ENCODE peak calls at places on chromosomes 16 and 17, in five cellular contexts. One of them, this sample, is unnamed.
A peak's percentile ranks its signal among the peaks of the same experiment; 100 is the strongest.

GRCh38 chr16:87150359-87151280 is 166.6 kb downstream of the C16orf95 start:
- DNase-seq in Peyer's patch: no peak
- DNase-seq in A673: no peak
- DNase-seq in caudate nucleus: no peak
- DNase-seq in CD4-positive, alpha-beta T cell: no peak
- DNase-seq in this sample: no peak

GRCh38 chr16:2799852-2800226 is 1.6 kb downstream of the PRSS41 start:
- DNase-seq in CD4-positive, alpha-beta T cell: no peak
- DNase-seq in caudate nucleus: no peak
- DNase-seq in Peyer's patch: no peak
- DNase-seq in A673: no peak
- DNase-seq in this sample: no peak

GRCh38 chr17:58242171-58242784 is 3.9 kb downstream of the LPO start:
- DNase-seq in caudate nucleus: no peak
- DNase-seq in CD4-positive, alpha-beta T cell: no peak
- DNase-seq in A673: peak; percentile 44
- DNase-seq in Peyer's patch: no peak
- DNase-seq in this sample: no peak

GRCh38 chr17:41052594-41052993 is 2.4 kb downstream of the KRTAP2-2 start:
- DNase-seq in CD4-positive, alpha-beta T cell: no peak
- DNase-seq in Peyer's patch: no peak
- DNase-seq in A673: no peak
- DNase-seq in caudate nucleus: no peak
- DNase-seq in this sample: no peak

GRCh38 chr16:634051-634670 is 1.9 kb downstream of the METTL26 start:
- DNase-seq in CD4-positive, alpha-beta T cell: no peak
- DNase-seq in A673: no peak
- DNase-seq in caudate nucleus: no peak
- DNase-seq in Peyer's patch: no peak
- DNase-seq in this sample: no peak

GRCh38 chr16:17377360-17378324 is 93.1 kb downstream of the XYLT1 start:
- DNase-seq in CD4-positive, alpha-beta T cell: no peak
- DNase-seq in A673: no peak
- DNase-seq in Peyer's patch: peak; percentile 52
- DNase-seq in caudate nucleus: no peak
- DNase-seq in this sample: no peak

GRCh38 chr16:19502395-19503131 is 19.3 kb downstream of the GDE1 start:
- DNase-seq in A673: peak; percentile 82
- DNase-seq in CD4-positive, alpha-beta T cell: peak; percentile 56
- DNase-seq in Peyer's patch: peak; percentile 89
- DNase-seq in caudate nucleus: peak; percentile 29
- DNase-seq in this sample: peak; percentile 47

GRCh38 chr17:57295526-57296023 is 39.3 kb downstream of the MSI2 start:
- DNase-seq in caudate nucleus: no peak
- DNase-seq in Peyer's patch: no peak
- DNase-seq in A673: peak; percentile 80
- DNase-seq in CD4-positive, alpha-beta T cell: no peak
- DNase-seq in this sample: no peak

GRCh38 chr17:28741358-28742349 is 2.2 kb upstream of the TRAF4 start:
- DNase-seq in A673: no peak
- DNase-seq in Peyer's patch: peak; percentile 75
- DNase-seq in caudate nucleus: no peak
- DNase-seq in CD4-positive, alpha-beta T cell: no peak
- DNase-seq in this sample: no peak

GRCh38 chr17:44385287-44386181 is 3.9 kb downstream of the ITGA2B start:
- DNase-seq in Peyer's patch: peak; percentile 89
- DNase-seq in A673: peak; percentile 72
- DNase-seq in caudate nucleus: no peak
- DNase-seq in CD4-positive, alpha-beta T cell: peak; percentile 77
- DNase-seq in this sample: peak; percentile 75

GRCh38 chr16:14632693-14633569 is at the start of gene BFAR:
- DNase-seq in A673: peak; percentile 98
- DNase-seq in CD4-positive, alpha-beta T cell: peak; percentile 99
- DNase-seq in caudate nucleus: peak; percentile 97
- DNase-seq in Peyer's patch: peak; percentile 100
- DNase-seq in this sample: peak; percentile 99

GRCh38 chr17:32341141-32341856 is 674 bp downstream of the C17orf75 start:
- DNase-seq in A673: no peak
- DNase-seq in CD4-positive, alpha-beta T cell: peak; percentile 37
- DNase-seq in caudate nucleus: peak; percentile 14
- DNase-seq in Peyer's patch: peak; percentile 54
- DNase-seq in this sample: peak; percentile 27

GRCh38 chr16:85673529-85674417 is 15.0 kb downstream of the GINS2 start:
- DNase-seq in Peyer's patch: no peak
- DNase-seq in caudate nucleus: no peak
- DNase-seq in A673: peak; percentile 71
- DNase-seq in CD4-positive, alpha-beta T cell: no peak
- DNase-seq in this sample: no peak

GRCh38 chr17:17959520-17960361 is 12.5 kb downstream of the TOM1L2 start:
- DNase-seq in caudate nucleus: no peak
- DNase-seq in CD4-positive, alpha-beta T cell: no peak
- DNase-seq in Peyer's patch: no peak
- DNase-seq in A673: no peak
- DNase-seq in this sample: no peak

GRCh38 chr17:8173871-8174322 is 2.3 kb downstream of the TMEM107 start:
- DNase-seq in CD4-positive, alpha-beta T cell: no peak
- DNase-seq in A673: no peak
- DNase-seq in Peyer's patch: no peak
- DNase-seq in caudate nucleus: no peak
- DNase-seq in this sample: no peak

GRCh38 chr17:56416682-56417351 is 176.7 kb upstream of the NOG start:
- DNase-seq in Peyer's patch: no peak
- DNase-seq in CD4-positive, alpha-beta T cell: no peak
- DNase-seq in caudate nucleus: no peak
- DNase-seq in A673: no peak
- DNase-seq in this sample: no peak

GRCh38 chr16:1746693-1747195 is 24.6 kb downstream of the NME3 start:
- DNase-seq in caudate nucleus: no peak
- DNase-seq in A673: no peak
- DNase-seq in Peyer's patch: no peak
- DNase-seq in CD4-positive, alpha-beta T cell: no peak
- DNase-seq in this sample: no peak

GRCh38 chr17:50064253-50064991 is 8.5 kb downstream of the ITGA3 start:
- DNase-seq in A673: peak; percentile 65
- DNase-seq in Peyer's patch: no peak
- DNase-seq in CD4-positive, alpha-beta T cell: no peak
- DNase-seq in caudate nucleus: no peak
- DNase-seq in this sample: no peak

GRCh38 chr17:28727727-28728363 is 743 bp upstream of the NEK8 start:
- DNase-seq in caudate nucleus: no peak
- DNase-seq in CD4-positive, alpha-beta T cell: peak; percentile 81
- DNase-seq in Peyer's patch: peak; percentile 93
- DNase-seq in A673: peak; percentile 69
- DNase-seq in this sample: peak; percentile 87

GRCh38 chr16:69906838-69907301 is 44.3 kb upstream of the CLEC18A start:
- DNase-seq in A673: no peak
- DNase-seq in Peyer's patch: no peak
- DNase-seq in caudate nucleus: no peak
- DNase-seq in CD4-positive, alpha-beta T cell: no peak
- DNase-seq in this sample: no peak

GRCh38 chr17:76000755-76001521 is at the start of gene CDK3:
- DNase-seq in caudate nucleus: no peak
- DNase-seq in A673: no peak
- DNase-seq in Peyer's patch: no peak
- DNase-seq in CD4-positive, alpha-beta T cell: no peak
- DNase-seq in this sample: no peak

GRCh38 chr16:720507-720989 is 398 bp upstream of the ANTKMT start:
- DNase-seq in Peyer's patch: peak; percentile 66
- DNase-seq in A673: peak; percentile 81
- DNase-seq in caudate nucleus: peak; percentile 45
- DNase-seq in CD4-positive, alpha-beta T cell: no peak
- DNase-seq in this sample: no peak

GRCh38 chr16:86581458-86581857 is 3.1 kb downstream of the FOXL1 start:
- DNase-seq in caudate nucleus: no peak
- DNase-seq in CD4-positive, alpha-beta T cell: no peak
- DNase-seq in A673: no peak
- DNase-seq in Peyer's patch: no peak
- DNase-seq in this sample: no peak

GRCh38 chr17:72884066-72884465 is 208.4 kb downstream of the SLC39A11 start:
- DNase-seq in Peyer's patch: no peak
- DNase-seq in CD4-positive, alpha-beta T cell: no peak
- DNase-seq in caudate nucleus: peak; percentile 20
- DNase-seq in A673: no peak
- DNase-seq in this sample: no peak

GRCh38 chr16:64469351-64469750 is 652.5 kb downstream of the CDH11 start:
- DNase-seq in caudate nucleus: no peak
- DNase-seq in A673: no peak
- DNase-seq in CD4-positive, alpha-beta T cell: no peak
- DNase-seq in Peyer's patch: no peak
- DNase-seq in this sample: no peak

GRCh38 chr16:19424478-19424877 is 6.8 kb downstream of the TMC5 start:
- DNase-seq in A673: no peak
- DNase-seq in Peyer's patch: peak; percentile 60
- DNase-seq in CD4-positive, alpha-beta T cell: no peak
- DNase-seq in caudate nucleus: no peak
- DNase-seq in this sample: no peak

GRCh38 chr17:56176101-56176500 is 22.8 kb downstream of the ANKFN1 start:
- DNase-seq in CD4-positive, alpha-beta T cell: no peak
- DNase-seq in Peyer's patch: no peak
- DNase-seq in A673: no peak
- DNase-seq in caudate nucleus: no peak
- DNase-seq in this sample: no peak

GRCh38 chr16:22192261-22193133 is 13.6 kb upstream of the EEF2K start:
- DNase-seq in caudate nucleus: peak; percentile 5
- DNase-seq in Peyer's patch: peak; percentile 94
- DNase-seq in CD4-positive, alpha-beta T cell: peak; percentile 64
- DNase-seq in A673: peak; percentile 33
- DNase-seq in this sample: peak; percentile 88

GRCh38 chr16:85393674-85394510 is 219.2 kb upstream of the GSE1 start:
- DNase-seq in caudate nucleus: no peak
- DNase-seq in A673: peak; percentile 75
- DNase-seq in Peyer's patch: peak; percentile 73
- DNase-seq in CD4-positive, alpha-beta T cell: peak; percentile 56
- DNase-seq in this sample: peak; percentile 75

GRCh38 chr16:72285324-72285723 is 113.4 kb upstream of the PMFBP1 start:
- DNase-seq in Peyer's patch: no peak
- DNase-seq in A673: no peak
- DNase-seq in caudate nucleus: no peak
- DNase-seq in CD4-positive, alpha-beta T cell: no peak
- DNase-seq in this sample: no peak

GRCh38 chr16:1258906-1259759 is 3.3 kb downstream of the TPSD1 start:
- DNase-seq in caudate nucleus: no peak
- DNase-seq in CD4-positive, alpha-beta T cell: no peak
- DNase-seq in A673: no peak
- DNase-seq in Peyer's patch: no peak
- DNase-seq in this sample: no peak

GRCh38 chr16:10949424-10949970 is 5.1 kb downstream of the CLEC16A start:
- DNase-seq in CD4-positive, alpha-beta T cell: peak; percentile 48
- DNase-seq in Peyer's patch: peak; percentile 80
- DNase-seq in caudate nucleus: no peak
- DNase-seq in A673: peak; percentile 89
- DNase-seq in this sample: no peak

GRCh38 chr16:31356566-31357323 is 1.8 kb downstream of the ITGAX start:
- DNase-seq in Peyer's patch: peak; percentile 46
- DNase-seq in A673: no peak
- DNase-seq in CD4-positive, alpha-beta T cell: no peak
- DNase-seq in caudate nucleus: no peak
- DNase-seq in this sample: no peak

GRCh38 chr16:4358831-4359561 is 7.9 kb upstream of the PAM16 start:
- DNase-seq in caudate nucleus: no peak
- DNase-seq in Peyer's patch: peak; percentile 74
- DNase-seq in CD4-positive, alpha-beta T cell: peak; percentile 61
- DNase-seq in A673: peak; percentile 61
- DNase-seq in this sample: peak; percentile 63

GRCh38 chr16:19513377-19514053 is 8.4 kb downstream of the GDE1 start:
- DNase-seq in caudate nucleus: no peak
- DNase-seq in CD4-positive, alpha-beta T cell: no peak
- DNase-seq in Peyer's patch: no peak
- DNase-seq in A673: no peak
- DNase-seq in this sample: no peak

GRCh38 chr16:89801800-89802199 is 14.6 kb downstream of the FANCA start:
- DNase-seq in A673: peak; percentile 59
- DNase-seq in CD4-positive, alpha-beta T cell: no peak
- DNase-seq in caudate nucleus: no peak
- DNase-seq in Peyer's patch: no peak
- DNase-seq in this sample: no peak

GRCh38 chr17:37082461-37082860 is 133.7 kb downstream of the AATF start:
- DNase-seq in caudate nucleus: no peak
- DNase-seq in A673: no peak
- DNase-seq in Peyer's patch: peak; percentile 6
- DNase-seq in CD4-positive, alpha-beta T cell: no peak
- DNase-seq in this sample: no peak
- H3K27ac ChIP-seq in caudate nucleus: no peak overlapping the region
- H3K27ac ChIP-seq in A673: no peak overlapping the region
- H3K27ac ChIP-seq in Peyer's patch: no peak overlapping the region
- H3K27ac ChIP-seq in CD4-positive, alpha-beta T cell: no peak overlapping the region
- H3K27ac ChIP-seq in this sample: no peak overlapping the region

GRCh38 chr17:68807998-68808772 is 147.0 kb downstream of the ABCA8 start:
- DNase-seq in CD4-positive, alpha-beta T cell: no peak
- DNase-seq in Peyer's patch: no peak
- DNase-seq in A673: no peak
- DNase-seq in caudate nucleus: no peak
- DNase-seq in this sample: no peak
- H3K27ac ChIP-seq in CD4-positive, alpha-beta T cell: no peak overlapping the region
- H3K27ac ChIP-seq in Peyer's patch: no peak overlapping the region
- H3K27ac ChIP-seq in A673: no peak overlapping the region
- H3K27ac ChIP-seq in caudate nucleus: no peak overlapping the region
- H3K27ac ChIP-seq in this sample: no peak overlapping the region

GRCh38 chr16:27290582-27290981 is 22.0 kb upstream of the NSMCE1 start:
- DNase-seq in CD4-positive, alpha-beta T cell: no peak
- DNase-seq in Peyer's patch: no peak
- DNase-seq in A673: no peak
- DNase-seq in caudate nucleus: no peak
- DNase-seq in this sample: no peak
- H3K27ac ChIP-seq in CD4-positive, alpha-beta T cell: no peak overlapping the region
- H3K27ac ChIP-seq in Peyer's patch: no peak overlapping the region
- H3K27ac ChIP-seq in A673: no peak overlapping the region
- H3K27ac ChIP-seq in caudate nucleus: no peak overlapping the region
- H3K27ac ChIP-seq in this sample: no peak overlapping the region

DNA sequence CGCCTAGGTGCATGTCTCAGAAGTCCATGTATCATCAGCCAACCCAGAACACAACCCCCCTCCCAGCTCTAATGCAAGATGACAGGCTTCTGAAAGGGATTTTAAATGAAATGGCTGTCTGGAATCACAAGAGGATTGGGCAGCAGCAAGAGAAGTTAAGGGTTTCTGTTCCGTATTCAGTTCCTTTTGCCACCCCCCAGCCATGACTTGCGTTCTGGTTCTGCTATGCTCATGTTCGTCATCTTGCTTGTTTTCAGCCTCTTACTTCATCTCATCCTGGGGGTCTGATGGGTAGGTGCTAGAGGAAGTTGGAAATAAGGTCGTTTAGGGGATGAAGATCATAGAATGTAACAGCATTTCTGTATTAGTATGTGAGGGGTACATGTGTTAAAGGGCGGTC is 12.0 kb downstream of the MINK1 start:
- DNase-seq in caudate nucleus: no peak
- DNase-seq in CD4-positive, alpha-beta T cell: no peak
- DNase-seq in Peyer's patch: no peak
- DNase-seq in A673: no peak
- DNase-seq in this sample: no peak
- H3K27ac ChIP-seq in caudate nucleus: peak overlapping the region; percentile 6
- H3K27ac ChIP-seq in CD4-positive, alpha-beta T cell: no peak overlapping the region
- H3K27ac ChIP-seq in Peyer's patch: no peak overlapping the region
- H3K27ac ChIP-seq in A673: no peak overlapping the region
- H3K27ac ChIP-seq in this sample: no peak overlapping the region

GRCh38 chr16:68259007-68259406 is 5.3 kb upstream of the SLC7A6 start:
- DNase-seq in Peyer's patch: no peak
- DNase-seq in caudate nucleus: no peak
- DNase-seq in CD4-positive, alpha-beta T cell: no peak
- DNase-seq in A673: no peak
- DNase-seq in this sample: no peak
- H3K27ac ChIP-seq in Peyer's patch: no peak overlapping the region
- H3K27ac ChIP-seq in caudate nucleus: no peak overlapping the region
- H3K27ac ChIP-seq in CD4-positive, alpha-beta T cell: no peak overlapping the region
- H3K27ac ChIP-seq in A673: no peak overlapping the region
- H3K27ac ChIP-seq in this sample: no peak overlapping the region

GRCh38 chr17:81511800-81512559 is 619 bp downstream of the ACTG1 start:
- DNase-seq in CD4-positive, alpha-beta T cell: peak; percentile 37
- DNase-seq in A673: no peak
- DNase-seq in Peyer's patch: peak; percentile 66
- DNase-seq in caudate nucleus: no peak
- DNase-seq in this sample: peak; percentile 39
- H3K27ac ChIP-seq in CD4-positive, alpha-beta T cell: peak overlapping the region; percentile 72
- H3K27ac ChIP-seq in A673: peak overlapping the region; percentile 99
- H3K27ac ChIP-seq in Peyer's patch: peak overlapping the region; percentile 100
- H3K27ac ChIP-seq in caudate nucleus: peak overlapping the region; percentile 92
- H3K27ac ChIP-seq in this sample: peak overlapping the region; percentile 85

This sample was measured in CD8-positive, alpha-beta memory T cell.